ENCODE peak calls at places on chromosomes 5 and 9, in seven cellular contexts. S, U, X, K, F, J and E are unnamed samples.

GRCh38 chr9:127397722-127398647 is 1.0 kb downstream of the SLC2A8 start:
- DNase-seq in S (peak), U (no peak), X (peak), K (peak), F (peak), J (peak), E (peak)

GRCh38 chr5:83430130-83431010 is 41.2 kb upstream of the VCAN start:
- DNase-seq in S (peak), U (peak), X (peak), K (peak), F (peak), J (peak), E (peak)

GRCh38 chr9:16092142-16092541 is 539.3 kb downstream of the CCDC171 start:
- DNase-seq in S (no peak), U (no peak), X (no peak), K (no peak), F (no peak), J (no peak), E (no peak)

GRCh38 chr5:116068028-116068632 is 16.7 kb upstream of the COMMD10 start:
- DNase-seq in S (no peak), U (peak), X (peak), K (no peak), F (no peak), J (peak), E (no peak)

GRCh38 chr5:16615737-16616535 is 861 bp downstream of the RETREG1 start:
- DNase-seq in S (no peak), U (peak), X (no peak), K (no peak), F (no peak), J (no peak), E (no peak)

GRCh38 chr9:70324963-70325362 is 66.2 kb downstream of the SMC5 start:
- DNase-seq in S (no peak), U (no peak), X (peak), K (no peak), F (no peak), J (no peak), E (no peak)

GRCh38 chr5:145118109-145118508 is 717.0 kb downstream of the PRELID2 start:
- DNase-seq in S (no peak), U (no peak), X (no peak), K (no peak), F (no peak), J (no peak), E (no peak)

GRCh38 chr5:40030661-40031060 is 605.9 kb upstream of the DAB2 start:
- DNase-seq in S (no peak), U (no peak), X (no peak), K (no peak), F (no peak), J (peak), E (no peak)

GRCh38 chr5:175658299-175659145 is 651 bp downstream of the HRH2 start:
- DNase-seq in S (peak), U (peak), X (no peak), K (no peak), F (no peak), J (no peak), E (no peak)

GRCh38 chr5:96582343-96582742 is 79.8 kb upstream of the CAST start:
- DNase-seq in S (no peak), U (no peak), X (no peak), K (no peak), F (no peak), J (peak), E (no peak)

GRCh38 chr5:138566792-138567191 is 8.4 kb downstream of the HSPA9 start:
- DNase-seq in S (no peak), U (no peak), X (no peak), K (no peak), F (no peak), J (no peak), E (no peak)

GRCh38 chr5:55853818-55854217 is 2.7 kb downstream of the IL31RA start:
- DNase-seq in S (no peak), U (no peak), X (no peak), K (no peak), F (no peak), J (no peak), E (no peak)

GRCh38 chr5:168820776-168821302 is 241.7 kb upstream of the PANK3 start:
- DNase-seq in S (no peak), U (no peak), X (no peak), K (no peak), F (no peak), J (no peak), E (no peak)

GRCh38 chr5:3118321-3118720 is 366.8 kb upstream of the IRX2 start:
- DNase-seq in S (no peak), U (no peak), X (no peak), K (no peak), F (no peak), J (no peak), E (no peak)

GRCh38 chr5:31470608-31471007 is 61.3 kb downstream of the DROSHA start:
- DNase-seq in S (peak), U (no peak), X (peak), K (no peak), F (no peak), J (peak), E (no peak)

GRCh38 chr5:56851258-56851941 is 36.1 kb downstream of the MAP3K1 start:
- DNase-seq in S (no peak), U (no peak), X (peak), K (no peak), F (no peak), J (peak), E (no peak)

GRCh38 chr5:118553662-118554061 is 434.7 kb downstream of the DTWD2 start:
- DNase-seq in S (peak), U (no peak), X (peak), K (no peak), F (no peak), J (peak), E (no peak)

GRCh38 chr9:102950341-102950740 is 44.8 kb upstream of the CYLC2 start:
- DNase-seq in S (no peak), U (no peak), X (no peak), K (no peak), F (no peak), J (no peak), E (no peak)

GRCh38 chr9:132651259-132651658 is 18.5 kb downstream of the DDX31 start:
- DNase-seq in S (no peak), U (no peak), X (peak), K (peak), F (no peak), J (no peak), E (no peak)

GRCh38 chr9:131657890-131658752 is 81.8 kb downstream of the RAPGEF1 start:
- DNase-seq in S (no peak), U (no peak), X (peak), K (peak), F (no peak), J (peak), E (no peak)

GRCh38 chr5:157721159-157721558 is 10.1 kb upstream of the THG1L start:
- DNase-seq in S (no peak), U (no peak), X (no peak), K (no peak), F (no peak), J (no peak), E (no peak)

GRCh38 chr5:73278693-73279092 is 105.7 kb downstream of the TMEM174 start:
- DNase-seq in S (no peak), U (no peak), X (no peak), K (no peak), F (no peak), J (no peak), E (no peak)

GRCh38 chr5:135821802-135822201 is 12.7 kb upstream of the SLC25A48 start:
- DNase-seq in S (no peak), U (no peak), X (no peak), K (no peak), F (no peak), J (no peak), E (no peak)

GRCh38 chr5:119578937-119579336 is 50.4 kb upstream of the FAM170A start:
- DNase-seq in S (no peak), U (no peak), X (peak), K (no peak), F (no peak), J (peak), E (no peak)

GRCh38 chr9:114824130-114824529 is 18.3 kb upstream of the TNFSF15 start:
- DNase-seq in S (no peak), U (no peak), X (peak), K (no peak), F (no peak), J (no peak), E (no peak)

GRCh38 chr5:174327317-174327864 is 281.9 kb downstream of the NSG2 start:
- DNase-seq in S (peak), U (peak), X (peak), K (peak), F (no peak), J (peak), E (peak)